ENCODE peak calls at places on chromosomes 12 and 14, in six cellular contexts. M is GM04503; E is mammary epithelial cell; S is lower lobe of right lung; J is ACHN; Q is naive thymus-derived CD4-positive, alpha-beta T cell. W is an unnamed sample.

GRCh38 chr12:14260011-14260993 is 105.2 kb upstream of the ATF7IP start:
- DNase-seq in E (peak; percentile 83), Q (no peak), S (peak; percentile 95), J (no peak), M (peak; percentile 77), W (peak; percentile 69)

GRCh38 chr14:65210118-65210826 is 108.0 kb upstream of the MAX start:
- DNase-seq in J (no peak), M (no peak), E (peak; percentile 65), Q (no peak), S (no peak), W (no peak)

GRCh38 chr12:132560421-132560830 is 50.0 kb downstream of the LRCOL1 start:
- DNase-seq in S (no peak), J (peak; percentile 45), Q (no peak), E (peak; percentile 27), M (no peak), W (no peak)

GRCh38 chr14:49975799-49976198 is 82.9 kb downstream of the ARF6 start:
- DNase-seq in Q (no peak), S (no peak), M (no peak), J (peak; percentile 35), E (no peak), W (no peak)

GRCh38 chr12:131011165-131012079 is 57.7 kb downstream of the ADGRD1 start:
- DNase-seq in E (no peak), J (no peak), M (no peak), Q (no peak), S (peak; percentile 41), W (peak; percentile 36)

GRCh38 chr14:72921396-72921795 is 4.9 kb upstream of the DCAF4 start:
- DNase-seq in M (no peak), E (no peak), Q (no peak), J (no peak), S (no peak), W (no peak)

GRCh38 chr12:52232916-52233461 is at the start of gene KRT7:
- DNase-seq in Q (no peak), M (no peak), J (no peak), S (peak; percentile 88), E (peak; percentile 90), W (no peak)

GRCh38 chr14:69045857-69046351 is 66.8 kb upstream of the ACTN1 start:
- DNase-seq in E (no peak), Q (no peak), J (no peak), M (no peak), S (no peak), W (no peak)

GRCh38 chr12:130162267-130162666 is at the start of gene FZD10:
- DNase-seq in E (no peak), M (no peak), J (no peak), S (no peak), Q (no peak), W (no peak)

GRCh38 chr12:90065301-90065801 is 356.7 kb upstream of the ATP2B1 start:
- DNase-seq in J (no peak), S (no peak), Q (no peak), E (peak; percentile 19), M (no peak), W (no peak)

GRCh38 chr12:101792046-101792931 is 38.5 kb downstream of the GNPTAB start:
- DNase-seq in Q (no peak), J (peak; percentile 70), S (no peak), E (no peak), M (no peak), W (no peak)

GRCh38 chr12:65673732-65674131 is 150.6 kb upstream of the HMGA2 start:
- DNase-seq in Q (no peak), J (peak; percentile 60), E (no peak), S (no peak), M (no peak), W (no peak)

GRCh38 chr14:101031186-101031585 is 127.7 kb upstream of the RTL1 start:
- DNase-seq in J (no peak), M (no peak), E (no peak), S (no peak), Q (no peak), W (no peak)

GRCh38 chr14:22226381-22226780 is 362.6 kb downstream of the DAD1 start:
- DNase-seq in E (peak; percentile 35), M (no peak), Q (peak; percentile 22), J (peak; percentile 20), S (peak; percentile 46), W (no peak)

GRCh38 chr14:77490347-77490986 is 8.1 kb downstream of the ISM2 start:
- DNase-seq in E (no peak), Q (no peak), J (no peak), S (no peak), M (no peak), W (no peak)

GRCh38 chr12:50981319-50982239 is 29.2 kb downstream of the HIGD1C start:
- DNase-seq in M (no peak), E (no peak), Q (no peak), S (no peak), J (no peak), W (no peak)

GRCh38 chr12:122836027-122836921 is 1.0 kb downstream of the HIP1R start:
- DNase-seq in Q (peak; percentile 73), S (peak; percentile 55), M (no peak), J (peak; percentile 51), E (peak; percentile 74), W (no peak)

GRCh38 chr14:70080081-70080480 is 108.7 kb downstream of the SLC8A3 start:
- DNase-seq in E (no peak), S (no peak), Q (no peak), J (no peak), M (no peak), W (no peak)

GRCh38 chr12:9334026-9334692 is 126.0 kb upstream of the PZP start:
- DNase-seq in Q (no peak), S (no peak), M (no peak), J (no peak), E (no peak), W (peak; percentile 33)

GRCh38 chr12:64452559-64453329 is 824 bp downstream of the TBK1 start:
- DNase-seq in J (peak; percentile 91), Q (no peak), S (no peak), E (peak; percentile 95), M (peak; percentile 67), W (peak; percentile 34)

GRCh38 chr14:32028599-32028998 is 48.5 kb upstream of the ARHGAP5 start:
- DNase-seq in E (peak; percentile 92), Q (no peak), S (no peak), J (no peak), M (no peak), W (no peak)

GRCh38 chr14:96092936-96093335 is 53.8 kb downstream of the C14orf132 start:
- DNase-seq in M (no peak), J (no peak), E (no peak), Q (no peak), S (no peak), W (no peak)

W was measured in BJ.